ENCODE peak calls at places on chromosomes 6 and 20, in five cellular contexts. One of them, this sample, is unnamed.
A peak's percentile ranks its signal among the peaks of the same experiment; 100 is the strongest.

GRCh38 chr6:82396964-82397761 is 33.5 kb downstream of the TPBG start:
- DNase-seq in bronchial epithelial cell: peak; percentile 99
- DNase-seq in Panc1: peak; percentile 84
- DNase-seq in fibroblast of mammary gland: peak; percentile 99
- DNase-seq in HCT116: peak; percentile 89
- DNase-seq in this sample: peak; percentile 92

GRCh38 chr20:19129976-19130612 is 82.3 kb upstream of the SLC24A3 start:
- DNase-seq in HCT116: no peak
- DNase-seq in Panc1: no peak
- DNase-seq in bronchial epithelial cell: no peak
- DNase-seq in fibroblast of mammary gland: no peak
- DNase-seq in this sample: no peak

GRCh38 chr20:40689100-40689942 is at the start of gene MAFB:
- DNase-seq in bronchial epithelial cell: peak; percentile 61
- DNase-seq in fibroblast of mammary gland: peak; percentile 82
- DNase-seq in Panc1: no peak
- DNase-seq in HCT116: no peak
- DNase-seq in this sample: peak; percentile 86

GRCh38 chr20:12166053-12166717 is 248.5 kb downstream of the BTBD3 start:
- DNase-seq in HCT116: no peak
- DNase-seq in bronchial epithelial cell: peak; percentile 57
- DNase-seq in fibroblast of mammary gland: peak; percentile 99
- DNase-seq in Panc1: no peak
- DNase-seq in this sample: peak; percentile 96

GRCh38 chr6:79188885-79189505 is 45.5 kb downstream of the HMGN3 start:
- DNase-seq in Panc1: no peak
- DNase-seq in HCT116: no peak
- DNase-seq in fibroblast of mammary gland: no peak
- DNase-seq in bronchial epithelial cell: no peak
- DNase-seq in this sample: no peak

GRCh38 chr6:13767121-13767794 is 47.1 kb downstream of the MCUR1 start:
- DNase-seq in bronchial epithelial cell: no peak
- DNase-seq in fibroblast of mammary gland: peak; percentile 60
- DNase-seq in Panc1: no peak
- DNase-seq in HCT116: no peak
- DNase-seq in this sample: peak; percentile 64

GRCh38 chr6:51077967-51078518 is 259.4 kb downstream of the TFAP2B start:
- DNase-seq in fibroblast of mammary gland: no peak
- DNase-seq in bronchial epithelial cell: no peak
- DNase-seq in HCT116: no peak
- DNase-seq in Panc1: no peak
- DNase-seq in this sample: no peak

GRCh38 chr20:36861875-36862801 is 13.8 kb upstream of the TLDC2 start:
- DNase-seq in HCT116: peak; percentile 42
- DNase-seq in fibroblast of mammary gland: peak; percentile 91
- DNase-seq in Panc1: peak; percentile 58
- DNase-seq in bronchial epithelial cell: peak; percentile 95
- DNase-seq in this sample: peak; percentile 96

GRCh38 chr6:89927788-89928565 is 33.7 kb downstream of the GJA10 start:
- DNase-seq in HCT116: no peak
- DNase-seq in fibroblast of mammary gland: peak; percentile 15
- DNase-seq in bronchial epithelial cell: peak; percentile 74
- DNase-seq in Panc1: no peak
- DNase-seq in this sample: no peak

GRCh38 chr6:53530346-53530745 is 14.6 kb downstream of the GCLC start:
- DNase-seq in fibroblast of mammary gland: no peak
- DNase-seq in bronchial epithelial cell: peak; percentile 72
- DNase-seq in Panc1: no peak
- DNase-seq in HCT116: no peak
- DNase-seq in this sample: no peak

GRCh38 chr6:9540534-9541126 is 874.2 kb downstream of the TFAP2A start:
- DNase-seq in bronchial epithelial cell: peak; percentile 80
- DNase-seq in Panc1: no peak
- DNase-seq in HCT116: peak; percentile 47
- DNase-seq in fibroblast of mammary gland: peak; percentile 55
- DNase-seq in this sample: no peak

DNA sequence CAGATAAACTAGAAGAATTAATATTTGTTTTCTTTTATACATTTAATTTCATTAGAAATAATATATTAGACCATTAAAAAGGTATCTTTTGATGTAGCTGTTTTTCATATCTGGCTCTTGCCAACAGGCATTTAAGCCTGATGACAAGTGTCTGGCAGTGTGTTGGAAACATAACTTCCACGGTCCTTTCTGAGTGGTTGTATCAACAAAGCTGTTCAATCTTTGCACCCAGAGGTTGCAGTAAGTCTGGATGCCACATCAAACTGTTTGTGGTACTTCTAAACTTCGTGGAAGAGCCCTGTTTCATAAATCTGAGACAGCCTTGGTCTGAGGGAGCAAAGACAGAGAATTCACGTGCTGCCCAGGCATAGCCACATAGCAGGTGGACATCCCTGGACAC is 197.4 kb downstream of the TRDN start:
- DNase-seq in bronchial epithelial cell: no peak
- DNase-seq in HCT116: no peak
- DNase-seq in Panc1: no peak
- DNase-seq in fibroblast of mammary gland: no peak
- DNase-seq in this sample: no peak
- H3K4me3 ChIP-seq in bronchial epithelial cell: no peak overlapping the region
- H3K4me3 ChIP-seq in HCT116: no peak overlapping the region
- H3K4me3 ChIP-seq in Panc1: no peak overlapping the region
- H3K4me3 ChIP-seq in fibroblast of mammary gland: no peak overlapping the region
- H3K4me3 ChIP-seq in this sample: no peak overlapping the region

GRCh38 chr6:104941694-104942177 is 15.2 kb upstream of the LIN28B start:
- DNase-seq in bronchial epithelial cell: no peak
- DNase-seq in HCT116: no peak
- DNase-seq in fibroblast of mammary gland: no peak
- DNase-seq in Panc1: no peak
- DNase-seq in this sample: no peak

GRCh38 chr6:104936766-104937535 is 20.0 kb upstream of the LIN28B start:
- DNase-seq in bronchial epithelial cell: no peak
- DNase-seq in HCT116: no peak
- DNase-seq in fibroblast of mammary gland: no peak
- DNase-seq in Panc1: no peak
- DNase-seq in this sample: no peak

GRCh38 chr6:104943781-104944180 is 13.1 kb upstream of the LIN28B start:
- DNase-seq in Panc1: no peak
- DNase-seq in fibroblast of mammary gland: peak; percentile 18
- DNase-seq in bronchial epithelial cell: peak; percentile 29
- DNase-seq in HCT116: peak; percentile 2
- DNase-seq in this sample: peak; percentile 42

GRCh38 chr6:104940238-104940880 is 16.5 kb upstream of the LIN28B start:
- DNase-seq in Panc1: no peak
- DNase-seq in HCT116: no peak
- DNase-seq in fibroblast of mammary gland: no peak
- DNase-seq in bronchial epithelial cell: no peak
- DNase-seq in this sample: no peak

GRCh38 chr6:104940881-104941693 is 15.8 kb upstream of the LIN28B start:
- DNase-seq in fibroblast of mammary gland: peak; percentile 26
- DNase-seq in HCT116: no peak
- DNase-seq in bronchial epithelial cell: peak; percentile 10
- DNase-seq in Panc1: no peak
- DNase-seq in this sample: peak; percentile 18
- H3K4me3 ChIP-seq in fibroblast of mammary gland: peak overlapping the region; percentile 22
- H3K4me3 ChIP-seq in HCT116: no peak overlapping the region
- H3K4me3 ChIP-seq in bronchial epithelial cell: peak overlapping the region; percentile 10
- H3K4me3 ChIP-seq in Panc1: no peak overlapping the region
- H3K4me3 ChIP-seq in this sample: peak overlapping the region; percentile 39

GRCh38 chr6:134317471-134318131 is at the start of gene SGK1:
- DNase-seq in bronchial epithelial cell: peak; percentile 56
- DNase-seq in fibroblast of mammary gland: peak; percentile 48
- DNase-seq in Panc1: no peak
- DNase-seq in HCT116: no peak
- DNase-seq in this sample: no peak

GRCh38 chr6:134316733-134317431 is 1.0 kb downstream of the SGK1 start:
- DNase-seq in HCT116: no peak
- DNase-seq in bronchial epithelial cell: no peak
- DNase-seq in Panc1: no peak
- DNase-seq in fibroblast of mammary gland: no peak
- DNase-seq in this sample: no peak

GRCh38 chr6:134314236-134314821 is 3.6 kb downstream of the SGK1 start:
- DNase-seq in HCT116: no peak
- DNase-seq in Panc1: no peak
- DNase-seq in fibroblast of mammary gland: no peak
- DNase-seq in bronchial epithelial cell: no peak
- DNase-seq in this sample: no peak

GRCh38 chr6:134315189-134315588 is 2.7 kb downstream of the SGK1 start:
- DNase-seq in fibroblast of mammary gland: no peak
- DNase-seq in Panc1: no peak
- DNase-seq in bronchial epithelial cell: no peak
- DNase-seq in HCT116: no peak
- DNase-seq in this sample: no peak

DNA sequence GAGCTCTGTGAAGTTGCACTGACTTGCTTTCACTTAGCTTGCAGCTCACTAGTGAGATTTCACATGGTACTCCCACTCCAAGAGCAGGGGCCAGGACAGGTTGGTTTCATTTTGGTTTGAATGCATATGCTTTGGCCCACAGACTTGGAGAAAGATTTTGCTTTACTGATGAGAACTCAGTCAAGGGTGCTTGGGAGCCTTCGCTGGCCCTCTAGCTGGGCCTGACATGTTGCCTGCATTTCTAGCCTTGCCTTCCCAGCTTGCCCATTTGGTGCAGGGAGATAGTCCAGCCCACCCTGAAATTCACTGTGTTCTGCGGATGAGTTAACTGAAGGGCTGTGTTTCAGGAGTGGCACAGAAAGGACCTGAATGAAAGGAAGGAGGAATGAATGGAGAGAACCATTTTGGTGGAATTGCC is 1.9 kb downstream of the SGK1 start:
- DNase-seq in fibroblast of mammary gland: no peak
- DNase-seq in bronchial epithelial cell: no peak
- DNase-seq in Panc1: no peak
- DNase-seq in HCT116: no peak
- DNase-seq in this sample: no peak
- H3K4me3 ChIP-seq in fibroblast of mammary gland: no peak overlapping the region
- H3K4me3 ChIP-seq in bronchial epithelial cell: no peak overlapping the region
- H3K4me3 ChIP-seq in Panc1: no peak overlapping the region
- H3K4me3 ChIP-seq in HCT116: no peak overlapping the region
- H3K4me3 ChIP-seq in this sample: no peak overlapping the region

GRCh38 chr6:138643210-138643609 is 130.4 kb upstream of the CCDC28A start:
- DNase-seq in Panc1: no peak
- DNase-seq in HCT116: no peak
- DNase-seq in bronchial epithelial cell: no peak
- DNase-seq in fibroblast of mammary gland: no peak
- DNase-seq in this sample: no peak

GRCh38 chr6:138648127-138648526 is 125.4 kb upstream of the CCDC28A start:
- DNase-seq in bronchial epithelial cell: no peak
- DNase-seq in HCT116: no peak
- DNase-seq in Panc1: no peak
- DNase-seq in fibroblast of mammary gland: no peak
- DNase-seq in this sample: no peak

GRCh38 chr6:138645976-138646640 is 127.5 kb upstream of the CCDC28A start:
- DNase-seq in bronchial epithelial cell: no peak
- DNase-seq in Panc1: no peak
- DNase-seq in HCT116: no peak
- DNase-seq in fibroblast of mammary gland: no peak
- DNase-seq in this sample: no peak

GRCh38 chr6:138651491-138651890 is 122.1 kb upstream of the CCDC28A start:
- DNase-seq in HCT116: no peak
- DNase-seq in bronchial epithelial cell: peak; percentile 10
- DNase-seq in Panc1: no peak
- DNase-seq in fibroblast of mammary gland: no peak
- DNase-seq in this sample: no peak

DNA sequence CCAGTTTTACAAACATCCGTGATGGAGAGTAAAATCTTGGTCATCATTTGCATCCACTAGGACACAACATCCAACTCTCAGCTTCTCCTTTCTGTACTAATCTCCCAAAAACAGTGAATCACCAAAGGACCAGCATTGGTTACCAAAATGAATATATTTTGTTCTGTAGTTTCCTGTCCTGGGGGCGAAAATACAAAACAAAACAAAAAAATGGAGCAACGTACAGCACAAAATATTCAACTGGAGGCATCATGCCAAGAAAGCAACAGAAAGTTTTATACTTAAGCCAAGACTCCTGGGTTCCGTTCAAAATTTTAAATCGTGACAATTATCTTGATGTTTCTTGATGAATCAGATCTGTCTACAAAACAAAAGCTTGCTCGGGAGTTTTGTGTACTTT is 126.6 kb upstream of the CCDC28A start:
- DNase-seq in bronchial epithelial cell: peak; percentile 18
- DNase-seq in HCT116: no peak
- DNase-seq in fibroblast of mammary gland: peak; percentile 82
- DNase-seq in Panc1: no peak
- DNase-seq in this sample: peak; percentile 65
- H3K4me3 ChIP-seq in bronchial epithelial cell: no peak overlapping the region
- H3K4me3 ChIP-seq in HCT116: no peak overlapping the region
- H3K4me3 ChIP-seq in fibroblast of mammary gland: peak overlapping the region; percentile 19
- H3K4me3 ChIP-seq in Panc1: no peak overlapping the region
- H3K4me3 ChIP-seq in this sample: peak overlapping the region; percentile 42

DNA sequence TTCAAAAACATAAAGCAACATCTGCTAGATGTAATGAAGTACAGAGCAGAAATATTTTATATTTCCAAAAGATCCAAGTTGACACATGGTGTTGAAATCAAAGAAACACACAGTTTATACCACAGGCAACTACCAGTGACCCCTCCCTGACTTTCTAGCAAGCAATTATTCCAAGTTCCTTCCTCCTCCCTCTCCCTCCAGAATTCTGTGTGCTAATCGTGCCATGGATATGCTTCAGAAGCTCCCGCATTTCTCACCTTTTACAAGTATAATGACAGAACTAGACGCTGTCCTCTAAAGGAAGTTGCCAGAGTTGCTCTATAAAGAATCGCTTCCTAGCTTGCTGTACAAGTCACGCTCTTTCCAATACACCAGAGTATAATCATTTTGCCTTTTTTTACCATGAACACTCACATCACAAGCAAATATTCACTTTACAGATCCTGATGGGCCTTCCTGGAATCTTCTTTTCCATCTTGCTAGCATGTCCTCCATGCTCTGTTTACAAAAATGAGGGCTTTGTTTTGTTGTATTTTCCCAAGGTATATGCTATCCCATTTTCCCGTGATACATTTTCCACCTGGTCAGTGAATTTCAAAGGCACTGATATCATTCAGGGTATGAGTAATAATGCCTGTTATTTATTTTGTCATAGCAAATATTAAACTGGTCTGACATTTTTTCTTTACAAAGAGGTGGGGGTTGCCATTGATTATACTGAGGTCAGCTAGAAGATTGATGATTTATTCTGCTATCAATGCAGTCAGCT is 64.4 kb downstream of the ARHGAP18 start:
- DNase-seq in bronchial epithelial cell: peak; percentile 81
- DNase-seq in Panc1: no peak
- DNase-seq in HCT116: peak; percentile 65
- DNase-seq in fibroblast of mammary gland: peak; percentile 22
- DNase-seq in this sample: no peak
- H3K4me3 ChIP-seq in bronchial epithelial cell: no peak overlapping the region
- H3K4me3 ChIP-seq in Panc1: peak overlapping the region; percentile 38
- H3K4me3 ChIP-seq in HCT116: peak overlapping the region; percentile 4
- H3K4me3 ChIP-seq in fibroblast of mammary gland: no peak overlapping the region
- H3K4me3 ChIP-seq in this sample: no peak overlapping the region

This sample was measured in foreskin fibroblast.